ENCODE peak calls at places on chromosomes 3 and 15, in nine cellular contexts. G, T, U, P, V, R, H, Q and B are unnamed samples.

GRCh38 chr3:164024786-164025185 is 1053.5 kb downstream of the SI start:
- DNase-seq in U (no peak), V (no peak), H (no peak), T (no peak), G (no peak), Q (no peak), R (no peak), P (no peak), B (no peak)

GRCh38 chr3:13708871-13709595 is 160.1 kb downstream of the FBLN2 start:
- DNase-seq in T (no peak), H (no peak), Q (no peak), R (no peak), G (no peak), P (no peak), U (no peak), V (peak; percentile 18), B (no peak)

GRCh38 chr15:34436126-34436955 is 1.3 kb downstream of the GOLGA8A start:
- DNase-seq in Q (no peak), H (peak; percentile 12), V (peak; percentile 35), G (peak; percentile 11), T (peak; percentile 13), U (peak; percentile 45), P (no peak), R (peak; percentile 48), B (no peak)

GRCh38 chr15:92808611-92809063 is 91.5 kb upstream of the CHD2 start:
- DNase-seq in T (peak; percentile 66), Q (no peak), U (no peak), P (no peak), V (no peak), H (peak; percentile 44), G (no peak), R (no peak), B (peak; percentile 52)

GRCh38 chr3:57052662-57053061 is 7.8 kb upstream of the SPATA12 start:
- DNase-seq in H (no peak), Q (no peak), G (no peak), V (no peak), R (no peak), P (no peak), T (no peak), U (no peak), B (no peak)

GRCh38 chr3:171168086-171168485 is 141.6 kb upstream of the SLC2A2 start:
- DNase-seq in P (no peak), U (no peak), G (peak; percentile 17), R (no peak), Q (no peak), H (no peak), T (peak; percentile 51), V (no peak), B (peak; percentile 10)

GRCh38 chr3:42174679-42175660 is 83.8 kb downstream of the TRAK1 start:
- DNase-seq in U (no peak), V (no peak), P (peak; percentile 32), H (no peak), Q (no peak), T (no peak), G (no peak), R (no peak), B (no peak)

GRCh38 chr3:123765475-123766166 is 118.5 kb downstream of the MYLK start:
- DNase-seq in T (no peak), V (no peak), R (no peak), H (no peak), U (no peak), P (no peak), G (no peak), Q (no peak), B (no peak)

GRCh38 chr3:57816471-57817105 is 60.5 kb downstream of the SLMAP start:
- DNase-seq in R (no peak), Q (no peak), P (no peak), V (no peak), G (no peak), T (no peak), H (no peak), U (no peak), B (no peak)

GRCh38 chr15:66780172-66780972 is 78.3 kb downstream of the SMAD6 start:
- DNase-seq in Q (no peak), H (peak; percentile 63), G (peak; percentile 55), R (no peak), U (no peak), T (peak; percentile 88), V (no peak), P (no peak), B (peak; percentile 15)

GRCh38 chr15:84981711-84982300 is at the start of gene PDE8A:
- DNase-seq in Q (peak; percentile 64), G (peak; percentile 70), U (peak; percentile 44), V (peak; percentile 62), T (peak; percentile 73), P (no peak), H (peak; percentile 28), R (no peak), B (no peak)

GRCh38 chr15:67855842-67856241 is 16.0 kb upstream of the RNU6-1 start:
- DNase-seq in V (no peak), H (no peak), G (no peak), R (no peak), P (no peak), T (no peak), Q (no peak), U (no peak), B (no peak)

GRCh38 chr3:94460914-94461313 is 398.1 kb downstream of the NSUN3 start:
- DNase-seq in V (no peak), T (no peak), P (no peak), G (no peak), Q (no peak), H (no peak), R (no peak), U (no peak), B (no peak)

GRCh38 chr3:156808025-156808424 is 18.1 kb upstream of the LEKR1 start:
- DNase-seq in Q (no peak), G (no peak), P (no peak), T (no peak), R (no peak), U (no peak), H (peak; percentile 60), V (no peak), B (no peak)

GRCh38 chr15:89760303-89761008 is 9.4 kb upstream of the MESP1 start:
- DNase-seq in G (peak; percentile 80), U (peak; percentile 66), Q (peak; percentile 78), V (peak; percentile 76), R (peak; percentile 66), T (peak; percentile 92), H (peak; percentile 56), P (peak; percentile 77), B (peak; percentile 63)

GRCh38 chr15:48415036-48415886 is 84.0 kb downstream of the DUT start:
- DNase-seq in G (no peak), V (no peak), R (no peak), P (no peak), T (no peak), Q (no peak), H (peak; percentile 25), U (no peak), B (no peak)

GRCh38 chr3:26712211-26713026 is 89.8 kb downstream of the LRRC3B start:
- DNase-seq in T (peak; percentile 29), Q (peak; percentile 68), H (peak; percentile 10), R (no peak), P (peak; percentile 65), U (no peak), V (no peak), G (peak; percentile 70), B (no peak)

GRCh38 chr15:61227269-61228024 is 1.7 kb downstream of the RORA start:
- DNase-seq in T (peak; percentile 87), R (no peak), V (no peak), Q (no peak), P (peak; percentile 15), U (no peak), G (peak; percentile 59), H (peak; percentile 63), B (no peak)

GRCh38 chr3:42411429-42411828 is 1.0 kb upstream of the LYZL4 start:
- DNase-seq in P (no peak), T (no peak), H (no peak), U (no peak), Q (no peak), R (no peak), G (no peak), V (no peak), B (no peak)

GRCh38 chr15:59892995-59893394 is 111.1 kb upstream of the FOXB1 start:
- DNase-seq in V (no peak), P (no peak), U (no peak), H (peak; percentile 23), G (peak; percentile 18), Q (no peak), R (no peak), T (peak; percentile 24), B (no peak)